ENCODE peak calls at places on chromosomes 11 and 22, in six cellular contexts. W is fibroblast of lung, Z is K562, H is HCT116, S is neural progenitor cell, M is GM23338. V is an unnamed sample.

GRCh38 chr11:106468091-106468490 is 390.6 kb downstream of the AASDHPPT start:
- DNase-seq in W (peak), H (no peak), M (no peak), Z (no peak), S (no peak), V (peak)

GRCh38 chr11:78594814-78595213 is 20.1 kb upstream of the NARS2 start:
- DNase-seq in H (no peak), Z (no peak), M (peak), S (no peak), W (no peak), V (no peak)

GRCh38 chr11:59891781-59892181 is 13.2 kb downstream of the OOSP3 start:
- DNase-seq in M (peak), Z (peak), W (peak), S (peak), H (no peak), V (no peak)

GRCh38 chr22:47192651-47193437 is 430.4 kb downstream of the TBC1D22A start:
- DNase-seq in Z (peak), W (no peak), S (no peak), H (peak), M (no peak), V (peak)

GRCh38 chr11:118175031-118175531 is 1.4 kb downstream of the SCN2B start:
- DNase-seq in Z (no peak), S (no peak), M (no peak), H (no peak), W (peak), V (peak)

GRCh38 chr11:5364214-5364613 is 12.9 kb downstream of the OR51B6 start:
- DNase-seq in Z (peak), M (no peak), S (no peak), H (no peak), W (peak), V (no peak)

GRCh38 chr11:106939157-106939556 is 79.1 kb downstream of the GUCY1A2 start:
- DNase-seq in W (no peak), Z (no peak), H (no peak), S (no peak), M (no peak), V (no peak)

GRCh38 chr11:131910491-131911387 is 540.3 kb downstream of the NTM start:
- DNase-seq in M (peak), S (peak), H (no peak), W (peak), Z (no peak), V (no peak)

GRCh38 chr11:3894128-3894731 is 38.8 kb downstream of the STIM1 start:
- DNase-seq in M (no peak), S (no peak), Z (peak), W (peak), H (no peak), V (no peak)

GRCh38 chr22:40684728-40685127 is 5.4 kb downstream of the MCHR1 start:
- DNase-seq in H (no peak), W (no peak), M (peak), S (no peak), Z (no peak), V (no peak)

GRCh38 chr22:26314656-26315055 is 114.4 kb upstream of the ASPHD2 start:
- DNase-seq in S (no peak), M (no peak), Z (no peak), H (no peak), W (no peak), V (no peak)

GRCh38 chr22:48474881-48475280 is 1352.8 kb downstream of the BRD1 start:
- DNase-seq in Z (no peak), H (no peak), M (no peak), W (no peak), S (no peak), V (no peak)

GRCh38 chr11:122523841-122524531 is 131.5 kb upstream of the UBASH3B start:
- DNase-seq in W (peak), H (no peak), S (peak), Z (no peak), M (peak), V (no peak)

GRCh38 chr11:114343493-114343892 is 47.3 kb downstream of the NNMT start:
- DNase-seq in S (no peak), H (no peak), M (no peak), W (no peak), Z (no peak), V (no peak)

GRCh38 chr11:121426476-121427454 is 25.3 kb upstream of the SORL1 start:
- DNase-seq in Z (peak), M (peak), W (no peak), S (peak), H (peak), V (peak)

GRCh38 chr11:1202154-1202775 is 20.6 kb upstream of the MUC5B start:
- DNase-seq in H (no peak), S (no peak), Z (peak), W (no peak), M (no peak), V (no peak)

GRCh38 chr11:115222218-115222862 is 281.9 kb downstream of the CADM1 start:
- DNase-seq in S (peak), W (peak), M (peak), Z (peak), H (no peak), V (peak)

GRCh38 chr22:27697888-27698287 is 103.7 kb downstream of the MN1 start:
- DNase-seq in H (no peak), Z (no peak), S (no peak), M (no peak), W (no peak), V (no peak)

GRCh38 chr11:124717786-124718634 is 21.7 kb upstream of the NRGN start:
- DNase-seq in Z (no peak), M (peak), H (no peak), S (peak), W (peak), V (peak)

GRCh38 chr11:109027851-109028250 is 363.0 kb downstream of the DDX10 start:
- DNase-seq in S (no peak), Z (no peak), W (no peak), M (no peak), H (no peak), V (no peak)

GRCh38 chr22:20654343-20655208 is 119.3 kb upstream of the SERPIND1 start:
- DNase-seq in H (no peak), Z (no peak), W (no peak), S (no peak), M (no peak), V (no peak)

GRCh38 chr11:35280727-35281126 is 138.6 kb downstream of the SLC1A2 start:
- DNase-seq in H (no peak), M (no peak), W (no peak), Z (no peak), S (no peak), V (no peak)

GRCh38 chr22:41857160-41857859 is 24.4 kb downstream of the SREBF2 start:
- DNase-seq in W (peak), H (peak), Z (peak), M (peak), S (peak), V (peak)

GRCh38 chr11:110297082-110297725 is 790 bp upstream of the RDX start:
- DNase-seq in M (no peak), S (no peak), W (peak), H (no peak), Z (peak), V (peak)

GRCh38 chr22:48724899-48725298 is 1102.8 kb downstream of the BRD1 start:
- DNase-seq in M (no peak), Z (no peak), H (no peak), W (no peak), S (no peak), V (no peak)

GRCh38 chr22:19448076-19448607 is 631 bp upstream of the C22orf39 start:
- DNase-seq in H (no peak), Z (peak), M (peak), W (peak), S (peak), V (peak)

GRCh38 chr11:36130401-36130800 is 158.8 kb downstream of the COMMD9 start:
- DNase-seq in S (no peak), W (peak), Z (peak), M (no peak), H (no peak), V (peak)

GRCh38 chr22:30031764-30032468 is 48.3 kb upstream of the HORMAD2 start:
- DNase-seq in W (no peak), S (no peak), Z (no peak), H (no peak), M (no peak), V (no peak)

GRCh38 chr11:118870396-118871343 is 13.0 kb upstream of the CXCR5 start:
- DNase-seq in W (peak), H (no peak), S (peak), Z (no peak), M (peak), V (no peak)

GRCh38 chr11:4523666-4524065 is 21.3 kb upstream of the OR52M1 start:
- DNase-seq in S (no peak), W (peak), M (no peak), Z (no peak), H (no peak), V (no peak)

GRCh38 chr11:96149743-96150555 is 193.0 kb downstream of the MAML2 start:
- DNase-seq in M (no peak), S (no peak), Z (peak), H (no peak), W (peak), V (peak)

GRCh38 chr11:103682318-103683184 is 353.9 kb upstream of the DDI1 start:
- DNase-seq in M (peak), W (peak), S (peak), H (peak), Z (peak), V (peak)

DNA sequence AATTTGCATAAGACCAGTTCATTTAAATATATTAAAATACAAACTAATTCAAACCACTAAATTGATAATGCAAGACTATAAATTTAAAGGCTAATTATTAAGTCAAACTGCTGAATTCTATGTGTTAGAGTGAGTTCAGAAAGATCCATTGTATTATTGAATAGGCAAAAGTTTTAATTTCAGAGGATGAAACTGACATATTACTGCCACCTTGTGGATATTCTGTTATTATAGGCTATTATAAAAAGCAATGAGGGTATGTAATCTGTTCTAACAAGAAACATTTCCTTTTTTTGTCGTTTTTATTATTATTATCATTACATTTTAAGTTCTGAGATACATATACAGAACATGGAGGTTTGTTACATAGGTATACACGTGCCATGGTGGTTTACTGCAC is 20.9 kb upstream of the NAALAD2 start:
- DNase-seq in Z (no peak), S (no peak), W (no peak), M (peak), H (no peak), V (peak)
- TF ChIP-seq CTCF in Z (no peak), S (peak), W (peak), M (no peak), H (peak), V (peak)

GRCh38 chr11:2293396-2294339 is 8.1 kb downstream of the C11orf21 start:
- DNase-seq in W (no peak), S (peak), Z (peak), H (no peak), M (peak), V (no peak)
- TF ChIP-seq EZH2 in W (no peak), S (no peak), Z (no peak), H (no peak), M (no peak), V (no peak)

DNA sequence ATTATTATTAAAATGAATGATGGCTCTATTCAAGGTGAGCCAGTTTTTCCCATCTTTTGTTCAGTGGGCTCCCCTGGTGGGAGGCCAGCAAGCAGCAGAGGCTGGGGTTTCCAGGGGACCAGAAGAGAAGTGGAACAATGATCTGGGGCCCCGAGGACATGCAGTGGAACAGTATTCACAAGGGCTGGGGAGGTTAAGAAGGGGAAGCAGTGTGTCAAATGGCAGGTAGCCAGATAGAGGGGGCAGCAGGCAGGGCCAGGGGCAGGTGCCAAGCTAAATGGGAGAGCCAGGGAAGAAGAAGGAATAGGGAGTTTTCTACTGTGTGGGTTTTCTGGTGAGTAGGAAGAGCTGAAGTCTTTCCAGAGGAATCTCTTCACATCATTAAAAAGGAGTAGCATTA is 55.9 kb downstream of the IRAG1 start:
- DNase-seq in M (no peak), Z (no peak), S (no peak), H (no peak), W (no peak), V (no peak)
- H3K4me3 ChIP-seq in M (no peak), Z (no peak), S (no peak), H (no peak), W (no peak), V (no peak)

GRCh38 chr11:14852571-14853177 is 39.4 kb downstream of the CYP2R1 start:
- DNase-seq in W (no peak), S (no peak), Z (peak), M (no peak), H (peak), V (no peak)
- TF ChIP-seq CTCF in W (no peak), S (no peak), Z (no peak), M (no peak), H (no peak), V (no peak)

GRCh38 chr22:37518509-37519267 is 527 bp downstream of the CARD10 start:
- DNase-seq in S (peak), H (no peak), M (peak), Z (peak), W (peak), V (no peak)
- TF ChIP-seq EZH2 in S (peak), H (no peak), M (peak), Z (no peak), W (no peak), V (no peak)

GRCh38 chr22:46088541-46089311 is 61.6 kb upstream of the PPARA start:
- DNase-seq in W (peak), M (no peak), H (no peak), Z (no peak), S (no peak), V (no peak)
- H3K4me3 ChIP-seq in W (no peak), M (no peak), H (no peak), Z (no peak), S (no peak), V (peak)

GRCh38 chr11:43936081-43936480 is 6.4 kb upstream of the C11orf96 start:
- DNase-seq in H (no peak), S (no peak), Z (no peak), M (no peak), W (no peak), V (peak)

GRCh38 chr11:43934359-43935130 is 7.9 kb upstream of the C11orf96 start:
- DNase-seq in S (no peak), M (no peak), W (peak), H (no peak), Z (no peak), V (no peak)

GRCh38 chr11:43941257-43941879 is 1.1 kb upstream of the C11orf96 start:
- DNase-seq in M (no peak), H (no peak), S (no peak), W (no peak), Z (peak), V (no peak)

GRCh38 chr11:43935131-43935979 is 7.1 kb upstream of the C11orf96 start:
- DNase-seq in Z (no peak), W (no peak), H (no peak), M (no peak), S (no peak), V (no peak)

GRCh38 chr11:43937434-43938411 is 4.7 kb upstream of the C11orf96 start:
- DNase-seq in M (no peak), H (peak), W (peak), Z (peak), S (no peak), V (peak)
- TF ChIP-seq CTCF in M (no peak), H (no peak), W (peak), Z (no peak), S (no peak), V (peak)

GRCh38 chr11:72244317-72245231 is 598 bp upstream of the PHOX2A start:
- DNase-seq in M (peak), H (no peak), S (peak), Z (no peak), W (no peak), V (no peak)

GRCh38 chr11:72243567-72244316 is at the start of gene PHOX2A:
- DNase-seq in S (peak), Z (no peak), H (no peak), W (no peak), M (peak), V (no peak)

GRCh38 chr11:72243173-72243566 is 806 bp downstream of the PHOX2A start:
- DNase-seq in S (no peak), H (no peak), Z (no peak), M (no peak), W (no peak), V (no peak)

GRCh38 chr11:72247584-72247983 is 3.6 kb upstream of the PHOX2A start:
- DNase-seq in S (no peak), M (no peak), H (no peak), W (no peak), Z (no peak), V (no peak)

DNA sequence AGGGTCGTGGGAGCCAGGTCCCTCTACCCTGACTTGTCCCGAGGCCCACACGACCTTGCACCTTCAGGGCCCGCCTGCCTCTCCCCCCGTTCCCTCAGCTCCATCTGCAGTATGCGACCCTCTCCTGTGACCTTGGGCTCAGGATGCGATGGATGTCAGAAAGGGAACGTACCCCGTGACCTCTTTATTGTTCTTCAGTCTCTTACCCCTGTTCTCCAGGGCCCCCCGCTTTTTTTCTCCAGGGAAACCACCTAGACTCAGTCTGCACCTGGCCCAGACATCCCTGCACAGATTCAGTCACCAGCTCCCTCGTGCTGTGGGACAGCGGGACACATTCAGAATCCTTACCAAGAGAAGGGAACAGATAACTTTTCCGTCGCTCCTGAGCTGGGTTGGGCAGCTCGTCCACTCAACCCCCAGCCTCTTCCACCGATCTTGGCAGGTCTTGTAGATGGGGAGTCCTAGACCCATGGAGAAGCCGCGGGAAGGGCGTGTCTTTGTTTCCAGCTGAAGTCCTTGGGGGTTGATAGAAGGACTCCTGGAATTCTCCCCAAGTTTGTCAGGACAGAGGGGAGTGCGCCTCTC is 1.3 kb upstream of the PHOX2A start:
- DNase-seq in M (peak), Z (no peak), S (no peak), H (no peak), W (no peak), V (no peak)
- TF ChIP-seq EZH2 in M (peak), Z (no peak), S (no peak), H (no peak), W (no peak), V (no peak)

DNA sequence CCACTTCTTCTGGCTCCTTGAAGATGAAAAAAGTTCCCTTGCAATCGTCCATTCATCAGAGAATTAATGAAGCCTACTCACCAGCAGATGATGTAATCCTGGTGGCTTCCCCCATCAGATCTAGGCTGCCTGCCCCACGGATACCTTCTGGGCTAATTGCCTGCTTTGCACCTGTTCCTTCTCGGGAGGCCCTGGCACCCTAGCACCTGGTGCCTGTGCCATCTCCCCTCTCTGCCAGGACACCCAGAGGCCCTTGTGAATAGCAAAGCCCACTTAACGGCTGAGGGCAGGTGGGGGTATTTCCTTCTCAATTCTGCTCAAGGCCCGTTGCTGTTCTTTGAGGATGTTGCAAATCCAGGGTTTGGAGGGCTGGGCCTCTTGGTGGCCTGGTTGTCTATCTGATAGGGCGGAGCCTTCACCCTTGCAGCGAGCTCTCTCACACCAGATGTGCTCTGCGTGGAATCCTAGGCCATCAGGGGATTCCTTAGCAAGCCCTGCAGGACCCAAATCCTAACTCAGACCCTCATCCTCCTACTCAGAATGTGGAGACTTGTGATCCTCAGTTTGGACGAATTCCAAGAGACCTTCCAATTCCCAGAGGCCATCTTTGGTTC is at the start of gene LMO2:
- DNase-seq in H (no peak), S (no peak), Z (peak), M (no peak), W (no peak), V (no peak)
- H3K4me3 ChIP-seq in H (no peak), S (no peak), Z (peak), M (no peak), W (no peak), V (no peak)

V was measured in PC-3.